ENCODE peak calls at places on chromosome 20, in ten cellular contexts. A is effector memory CD4-positive, alpha-beta T cell; J is CD4-positive, alpha-beta memory T cell; Y is GM23338; D is sigmoid colon; I is endothelial cell of umbilical vein; W is cardiac muscle cell; H is left ventricle myocardium inferior; O is lower lobe of right lung; V is GM23248. M is an unnamed sample.

GRCh38 chr20:21509597-21510331 is 4.1 kb downstream of the NKX2-2 start:
- DNase-seq in A (no peak), J (no peak), Y (peak; percentile 75), D (no peak), I (no peak), W (peak; percentile 39), H (no peak), O (peak; percentile 37), V (peak; percentile 75), M (no peak)

GRCh38 chr20:1507276-1507675 is 16.1 kb upstream of the SIRPB2 start:
- DNase-seq in A (no peak), J (no peak), Y (no peak), D (no peak), I (no peak), W (no peak), H (no peak), O (no peak), V (no peak), M (no peak)

GRCh38 chr20:60372822-60373221 is 414.6 kb downstream of the CDH26 start:
- DNase-seq in A (no peak), J (no peak), Y (no peak), D (no peak), I (no peak), W (no peak), H (no peak), O (no peak), V (no peak), M (no peak)

GRCh38 chr20:21503345-21503744 is 10.5 kb downstream of the NKX2-2 start:
- DNase-seq in A (no peak), J (no peak), Y (no peak), D (no peak), I (no peak), W (peak; percentile 37), H (no peak), O (no peak), V (peak; percentile 60), M (no peak)

GRCh38 chr20:33658510-33658909 is 3.6 kb upstream of the C20orf144 start:
- DNase-seq in A (no peak), J (no peak), Y (no peak), D (no peak), I (no peak), W (no peak), H (peak; percentile 11), O (no peak), V (no peak), M (no peak)

GRCh38 chr20:53636725-53637097 is 43.1 kb upstream of the ZNF217 start:
- DNase-seq in A (no peak), J (no peak), Y (no peak), D (no peak), I (no peak), W (no peak), H (no peak), O (no peak), V (no peak), M (no peak)

GRCh38 chr20:50088022-50088421 is 24.9 kb downstream of the UBE2V1 start:
- DNase-seq in A (no peak), J (no peak), Y (no peak), D (no peak), I (no peak), W (no peak), H (no peak), O (no peak), V (no peak), M (no peak)

GRCh38 chr20:40225596-40225995 is 463.4 kb downstream of the MAFB start:
- DNase-seq in A (no peak), J (no peak), Y (no peak), D (no peak), I (no peak), W (no peak), H (no peak), O (no peak), V (no peak), M (no peak)

GRCh38 chr20:8331740-8332412 is 199.8 kb downstream of the PLCB1 start:
- DNase-seq in A (no peak), J (no peak), Y (no peak), D (no peak), I (no peak), W (peak; percentile 87), H (peak; percentile 19), O (no peak), V (peak; percentile 71), M (no peak)

GRCh38 chr20:5127859-5128409 is 1.1 kb downstream of the CDS2 start:
- DNase-seq in A (no peak), J (no peak), Y (no peak), D (no peak), I (no peak), W (no peak), H (no peak), O (no peak), V (peak; percentile 47), M (no peak)

DNA sequence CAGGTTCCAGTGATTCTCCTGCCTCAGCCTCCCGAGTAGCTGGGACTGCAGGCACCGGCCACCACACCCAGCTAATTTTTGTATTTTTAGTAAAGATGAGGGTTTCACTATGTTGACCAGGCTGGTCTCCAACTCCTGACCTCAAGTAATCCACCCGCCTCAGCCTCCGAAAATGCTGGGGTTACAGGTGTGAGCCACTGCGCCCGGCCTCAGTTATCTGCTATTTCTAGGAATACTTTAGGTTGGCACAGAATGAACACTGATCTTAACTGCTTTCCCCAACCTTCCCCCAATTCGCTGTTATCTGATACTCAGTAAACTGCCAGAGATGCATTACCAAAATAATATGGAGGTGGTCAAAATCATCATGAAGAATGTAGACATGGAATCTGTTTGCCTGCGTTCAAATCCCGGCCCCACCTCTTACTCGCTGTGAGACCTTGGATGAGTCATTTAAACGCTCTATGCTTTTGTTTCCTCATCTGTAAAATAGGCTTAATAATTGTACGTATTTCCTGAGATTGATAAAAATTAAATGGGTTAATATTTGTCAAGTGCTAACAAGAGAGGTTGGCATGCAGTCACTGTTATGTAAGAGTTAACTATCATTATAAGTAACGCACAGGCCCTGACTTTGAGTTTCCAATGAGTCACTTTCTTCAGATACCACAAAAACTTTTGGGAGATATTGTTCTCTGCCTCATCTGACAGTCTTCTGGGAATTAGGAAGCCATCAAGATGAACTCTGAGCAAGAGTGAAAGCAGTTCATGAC is 44.5 kb upstream of the NCOA3 start:
- DNase-seq in A (no peak), J (no peak), Y (no peak), D (no peak), I (no peak), W (peak; percentile 68), H (no peak), O (no peak), V (peak; percentile 91), M (no peak)
- H3K27ac ChIP-seq in A (no peak overlapping the region), J (no peak overlapping the region), Y (no peak overlapping the region), D (no peak overlapping the region), I (no peak overlapping the region), W (no peak overlapping the region), H (no peak overlapping the region), O (no peak overlapping the region), V (peak overlapping the region; percentile 30), M (no peak overlapping the region)

GRCh38 chr20:62709537-62709905 is 885 bp downstream of the NTSR1 start:
- DNase-seq in A (no peak), J (no peak), Y (no peak), D (no peak), I (no peak), W (no peak), H (no peak), O (no peak), V (no peak), M (peak; percentile 6)

GRCh38 chr20:62710886-62711702 is 2.5 kb downstream of the NTSR1 start:
- DNase-seq in A (no peak), J (no peak), Y (no peak), D (peak; percentile 89), I (no peak), W (no peak), H (no peak), O (no peak), V (peak; percentile 32), M (no peak)

GRCh38 chr20:62712606-62713005 is 4.0 kb downstream of the NTSR1 start:
- DNase-seq in A (no peak), J (no peak), Y (no peak), D (no peak), I (no peak), W (no peak), H (no peak), O (no peak), V (no peak), M (peak; percentile 7)

GRCh38 chr20:62710221-62710885 is 1.7 kb downstream of the NTSR1 start:
- DNase-seq in A (no peak), J (no peak), Y (no peak), D (no peak), I (no peak), W (no peak), H (no peak), O (no peak), V (no peak), M (no peak)

GRCh38 chr20:62711703-62712101 is 3.1 kb downstream of the NTSR1 start:
- DNase-seq in A (no peak), J (no peak), Y (no peak), D (peak; percentile 92), I (no peak), W (no peak), H (no peak), O (no peak), V (no peak), M (no peak)
- H3K27ac ChIP-seq in A (no peak overlapping the region), J (no peak overlapping the region), Y (no peak overlapping the region), D (peak overlapping the region; percentile 88), I (no peak overlapping the region), W (no peak overlapping the region), H (no peak overlapping the region), O (no peak overlapping the region), V (no peak overlapping the region), M (no peak overlapping the region)

DNA sequence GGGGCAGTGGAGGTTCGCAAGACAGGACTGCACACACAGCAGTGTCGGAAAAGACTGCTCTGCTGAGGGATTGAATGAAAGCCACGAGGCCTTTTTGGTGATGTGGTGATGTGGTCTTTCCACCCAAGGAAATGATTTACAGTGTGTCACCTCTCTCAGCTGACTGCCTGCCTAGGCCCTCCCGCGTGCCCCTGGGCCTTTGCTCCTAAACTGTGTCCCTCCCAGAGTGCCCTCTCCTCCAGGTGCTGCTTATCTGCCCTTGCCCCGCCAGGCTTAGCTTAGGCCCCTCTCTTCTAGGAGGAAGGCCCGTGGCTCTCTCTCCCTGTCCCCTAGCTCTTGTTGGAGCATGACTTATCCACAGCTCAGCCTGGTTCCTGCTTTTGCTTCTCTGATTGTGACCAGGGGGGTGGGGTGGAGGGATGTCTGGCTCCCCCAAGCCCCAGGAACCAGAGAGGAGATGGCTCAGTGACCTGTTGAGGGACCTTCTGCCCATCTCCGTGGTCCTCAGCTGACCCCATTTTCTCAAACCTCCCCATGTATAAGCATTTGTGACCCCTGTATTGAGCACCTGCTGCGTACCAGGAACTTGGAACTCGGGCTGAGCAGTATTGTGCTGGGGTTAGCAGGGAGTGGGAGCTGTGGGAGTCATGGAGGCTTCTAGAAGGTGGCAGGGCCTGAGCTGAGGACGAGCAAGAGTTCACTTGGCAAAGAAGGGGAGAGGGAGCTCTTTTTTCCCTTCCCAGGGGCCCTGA is 2.1 kb downstream of the SRC start:
- DNase-seq in A (no peak), J (no peak), Y (no peak), D (peak; percentile 60), I (no peak), W (no peak), H (no peak), O (no peak), V (peak; percentile 49), M (no peak)
- H3K27ac ChIP-seq in A (no peak overlapping the region), J (no peak overlapping the region), Y (no peak overlapping the region), D (peak overlapping the region; percentile 92), I (no peak overlapping the region), W (peak overlapping the region; percentile 57), H (no peak overlapping the region), O (peak overlapping the region; percentile 82), V (peak overlapping the region; percentile 40), M (no peak overlapping the region)

DNA sequence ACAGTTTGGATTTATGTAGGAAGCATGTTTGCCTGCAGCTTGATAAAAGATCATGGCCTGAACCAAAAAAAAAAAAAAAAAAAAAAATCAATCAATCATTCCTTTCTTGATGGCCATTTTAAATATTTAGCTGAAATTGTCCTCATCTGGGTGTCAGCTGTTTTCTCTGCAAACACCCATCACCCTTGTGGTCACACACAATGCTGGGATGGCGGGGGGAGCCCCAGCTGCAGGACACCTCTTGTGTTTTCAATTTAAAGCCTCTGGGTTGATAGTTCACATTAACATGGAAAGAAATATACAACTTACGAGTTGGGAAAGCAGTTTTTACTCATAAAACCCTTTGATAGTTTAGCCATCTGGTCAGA is 160.4 kb downstream of the ZFP64 start:
- DNase-seq in A (no peak), J (no peak), Y (no peak), D (no peak), I (no peak), W (no peak), H (no peak), O (no peak), V (no peak), M (no peak)
- H3K27ac ChIP-seq in A (no peak overlapping the region), J (no peak overlapping the region), Y (no peak overlapping the region), D (no peak overlapping the region), I (peak overlapping the region; percentile 95), W (no peak overlapping the region), H (no peak overlapping the region), O (no peak overlapping the region), V (peak overlapping the region; percentile 29), M (no peak overlapping the region)